ENCODE peak calls at places on chromosome 21, in six cellular contexts. L is AG04450; Q is activated naive CD4-positive, alpha-beta T cell treated with anti-CD3 and anti-CD28 coated beads for 36 hours; K is HT1080; M is progenitor cell of endocrine pancreas; Z is ACHN. V is an unnamed sample.

GRCh38 chr21:16086121-16086520 is 356.3 kb downstream of the USP25 start:
- DNase-seq in L (no peak), Q (no peak), K (no peak), M (no peak), Z (no peak), V (no peak)

GRCh38 chr21:45636459-45636858 is 7.1 kb upstream of the PCBP3 start:
- DNase-seq in L (no peak), Q (no peak), K (no peak), M (no peak), Z (no peak), V (no peak)

GRCh38 chr21:43975469-43976098 is 36.5 kb upstream of the TRAPPC10 start:
- DNase-seq in L (peak; percentile 8), Q (peak; percentile 88), K (peak; percentile 18), M (peak; percentile 77), Z (peak; percentile 49), V (peak; percentile 34)

GRCh38 chr21:34004984-34005383 is 68.4 kb upstream of the MRPS6 start:
- DNase-seq in L (no peak), Q (no peak), K (no peak), M (no peak), Z (no peak), V (no peak)

GRCh38 chr21:34306246-34306645 is 57.6 kb upstream of the KCNE2 start:
- DNase-seq in L (no peak), Q (no peak), K (no peak), M (no peak), Z (no peak), V (no peak)

GRCh38 chr21:35352066-35352770 is 303.1 kb upstream of the RUNX1 start:
- DNase-seq in L (no peak), Q (no peak), K (no peak), M (no peak), Z (no peak), V (no peak)

GRCh38 chr21:41640756-41641509 is 125.9 kb downstream of the RIPK4 start:
- DNase-seq in L (no peak), Q (no peak), K (peak; percentile 33), M (no peak), Z (no peak), V (no peak)

GRCh38 chr21:14454642-14455009 is 71.7 kb upstream of the HSPA13 start:
- DNase-seq in L (no peak), Q (no peak), K (no peak), M (no peak), Z (no peak), V (no peak)

GRCh38 chr21:19981938-19982337 is 1016.3 kb upstream of the NCAM2 start:
- DNase-seq in L (no peak), Q (no peak), K (peak; percentile 3), M (no peak), Z (no peak), V (peak; percentile 11)

GRCh38 chr21:45551316-45551715 is 9.1 kb upstream of the SLC19A1 start:
- DNase-seq in L (no peak), Q (peak; percentile 67), K (peak; percentile 77), M (no peak), Z (peak; percentile 71), V (peak; percentile 75)

GRCh38 chr21:34263629-34264028 is 100.2 kb upstream of the KCNE2 start:
- DNase-seq in L (no peak), Q (no peak), K (no peak), M (no peak), Z (no peak), V (no peak)

GRCh38 chr21:31781737-31782136 is 49.8 kb upstream of the SCAF4 start:
- DNase-seq in L (no peak), Q (no peak), K (peak; percentile 48), M (no peak), Z (peak; percentile 15), V (no peak)

GRCh38 chr21:41678944-41679343 is 87.9 kb downstream of the RIPK4 start:
- DNase-seq in L (peak; percentile 78), Q (peak; percentile 15), K (peak; percentile 90), M (peak; percentile 84), Z (peak; percentile 96), V (peak; percentile 98)

GRCh38 chr21:45513003-45513706 is 29.1 kb downstream of the SLC19A1 start:
- DNase-seq in L (no peak), Q (no peak), K (no peak), M (no peak), Z (no peak), V (no peak)

V was measured in NCI-H460.